ENCODE peak calls at places on chromosomes 12 and 14, in nine cellular contexts. O, X, K, E, Y, H, D, F and G are unnamed samples.

GRCh38 chr12:75981773-75982564 is 49.6 kb downstream of the PHLDA1 start:
- DNase-seq in Y (no peak), X (no peak), D (no peak), O (no peak), F (peak; percentile 26), H (no peak), E (no peak), K (no peak), G (no peak)

GRCh38 chr14:23572524-23572828 is 4.9 kb upstream of the AP1G2 start:
- DNase-seq in H (no peak), Y (no peak), K (no peak), X (no peak), E (no peak), F (no peak), D (no peak), O (no peak), G (no peak)

GRCh38 chr12:67676624-67677023 is 28.1 kb downstream of the DYRK2 start:
- DNase-seq in D (no peak), H (no peak), O (peak; percentile 51), F (no peak), X (no peak), K (no peak), E (no peak), Y (no peak), G (no peak)

GRCh38 chr12:103647267-103647666 is 60.2 kb downstream of the STAB2 start:
- DNase-seq in H (no peak), E (no peak), O (peak; percentile 78), Y (no peak), D (no peak), X (no peak), F (no peak), K (no peak), G (peak; percentile 8)

GRCh38 chr12:26062566-26062965 is 62.3 kb downstream of the BHLHE41 start:
- DNase-seq in F (no peak), H (no peak), X (no peak), K (no peak), O (peak; percentile 82), Y (no peak), D (no peak), E (no peak), G (peak; percentile 34)

GRCh38 chr12:2027379-2027778 is 23.1 kb upstream of the DCP1B start:
- DNase-seq in D (no peak), H (no peak), Y (no peak), F (no peak), E (no peak), K (no peak), O (no peak), X (no peak), G (no peak)

GRCh38 chr12:131827961-131828534 is at the start of gene MMP17:
- DNase-seq in K (peak; percentile 90), O (peak; percentile 79), H (peak; percentile 72), E (peak; percentile 46), Y (peak; percentile 82), X (no peak), F (no peak), D (no peak), G (peak; percentile 74)

GRCh38 chr14:94779713-94780112 is 9.8 kb upstream of the GSC start:
- DNase-seq in K (no peak), Y (no peak), H (no peak), D (no peak), X (no peak), E (no peak), O (no peak), F (no peak), G (no peak)

GRCh38 chr14:101365329-101366158 is 195.8 kb upstream of the DIO3 start:
- DNase-seq in H (peak; percentile 43), O (no peak), F (no peak), E (peak; percentile 36), Y (peak; percentile 67), X (no peak), K (peak; percentile 14), D (peak; percentile 64), G (no peak)

GRCh38 chr12:52528641-52529143 is 8.5 kb upstream of the KRT5 start:
- DNase-seq in H (no peak), O (no peak), D (no peak), Y (no peak), K (no peak), X (peak; percentile 63), F (peak; percentile 52), E (no peak), G (no peak)

DNA sequence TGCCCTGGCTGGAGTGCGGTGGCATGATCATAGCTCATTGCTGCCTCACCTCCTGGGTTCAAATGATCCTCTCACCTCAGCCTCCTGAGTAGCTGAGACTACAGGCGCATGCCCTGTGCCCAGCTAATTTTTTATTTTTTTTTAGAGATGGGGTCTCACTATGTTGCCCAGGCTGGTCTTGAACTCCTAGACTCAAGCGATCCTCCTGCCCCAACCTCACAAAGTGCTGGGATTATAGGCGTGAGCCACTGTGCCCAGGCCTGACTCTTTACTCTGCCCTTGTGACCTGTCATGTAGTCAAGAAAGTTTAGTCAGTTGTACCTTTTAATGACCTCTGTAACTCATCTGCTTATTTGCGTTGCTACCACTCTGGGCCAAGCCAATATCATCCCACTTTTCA is 55.7 kb downstream of the PROX2 start:
- DNase-seq in X (no peak), H (no peak), Y (no peak), E (no peak), O (no peak), F (no peak), K (no peak), D (no peak), G (no peak)
- H3K36me3 ChIP-seq in X (peaks cover 53% of the 10 kb centered on the region), H (peaks cover 97% of the 10 kb centered on the region), Y (peaks cover 6% of the 10 kb centered on the region), E (peaks cover 27% of the 10 kb centered on the region), O (peaks cover 72% of the 10 kb centered on the region), F (peaks cover 32% of the 10 kb centered on the region), K (peaks cover 81% of the 10 kb centered on the region), D (peaks cover 77% of the 10 kb centered on the region), G (peaks cover 33% of the 10 kb centered on the region)

GRCh38 chr12:69932154-69932553 is 107.1 kb downstream of the MYRFL start:
- DNase-seq in E (no peak), Y (no peak), X (no peak), H (no peak), F (no peak), O (no peak), D (no peak), K (no peak), G (no peak)
- H3K4me3 ChIP-seq in E (no peak overlapping the region), Y (no peak overlapping the region), X (no peak overlapping the region), H (no peak overlapping the region), F (no peak overlapping the region), O (no peak overlapping the region), D (no peak overlapping the region), K (no peak overlapping the region), G (no peak overlapping the region)

DNA sequence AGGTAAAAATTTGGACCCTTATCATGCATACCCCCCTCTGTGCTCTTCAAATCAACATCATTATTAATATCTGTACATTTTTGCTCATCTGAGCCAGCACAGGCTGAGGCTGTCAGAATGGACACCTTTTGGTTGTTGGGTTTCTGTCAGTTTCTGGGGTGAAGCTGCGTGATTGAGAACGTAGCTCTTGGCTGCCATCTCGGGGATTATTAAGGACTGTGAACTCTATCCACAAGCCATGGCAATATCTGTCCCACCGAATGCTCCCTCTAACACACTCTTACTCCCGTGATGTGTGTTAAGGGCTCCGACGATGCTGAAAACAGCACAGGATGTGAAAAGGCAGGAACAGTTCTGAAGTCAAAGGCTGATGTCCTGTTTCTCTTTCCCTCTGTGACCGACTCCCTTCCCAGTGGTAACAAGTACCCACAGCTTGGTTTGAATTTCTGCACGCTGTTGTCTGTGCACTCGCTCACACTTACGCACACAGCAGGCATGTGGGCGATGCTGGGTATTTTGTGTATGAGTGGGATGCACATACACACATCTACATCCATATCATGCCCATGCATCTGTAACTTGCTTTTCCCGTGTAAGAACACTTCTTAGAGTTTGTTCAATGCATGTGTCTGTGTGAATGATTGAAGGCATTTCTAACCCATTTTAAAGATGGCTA is 405.6 kb downstream of the TMEM121 start:
- DNase-seq in H (no peak), D (no peak), O (peak; percentile 11), E (no peak), K (peak; percentile 83), X (no peak), Y (peak; percentile 5), F (no peak), G (no peak)
- H3K9me3 ChIP-seq in H (peaks cover 37% of the 10 kb centered on the region), D (peaks cover 8% of the 10 kb centered on the region), O (peaks cover 4% of the 10 kb centered on the region), E (no peaks in the 10 kb centered on the region), K (no peaks in the 10 kb centered on the region), X (no peaks in the 10 kb centered on the region), Y (peaks cover 5% of the 10 kb centered on the region), F (no peaks in the 10 kb centered on the region), G (no peaks in the 10 kb centered on the region)

DNA sequence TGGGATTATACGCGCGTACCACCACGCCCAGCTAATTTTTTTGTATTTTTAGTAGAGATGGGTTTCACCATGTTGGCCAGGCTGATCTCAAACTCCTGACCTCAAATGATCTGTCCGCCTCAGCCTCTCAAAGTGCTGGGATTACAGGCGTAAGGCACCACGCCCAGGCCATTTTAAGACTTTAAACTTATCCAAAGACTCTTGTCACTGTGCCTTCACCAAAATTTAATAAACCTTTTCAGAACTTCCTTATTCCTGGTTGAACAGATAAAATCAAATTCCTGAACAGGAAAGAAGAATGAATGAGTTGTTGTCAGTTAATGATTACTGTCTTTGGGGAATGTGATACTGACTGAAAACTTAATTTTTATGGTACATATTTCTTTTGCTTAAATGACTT is 37.8 kb downstream of the GIT2 start:
- DNase-seq in D (no peak), F (no peak), E (no peak), K (no peak), Y (no peak), X (no peak), H (no peak), O (no peak), G (no peak)
- H3K36me3 ChIP-seq in D (peaks cover 95% of the 10 kb centered on the region), F (peaks cover 17% of the 10 kb centered on the region), E (peaks cover 11% of the 10 kb centered on the region), K (peaks cover 36% of the 10 kb centered on the region), Y (peaks cover 10% of the 10 kb centered on the region), X (peaks cover 37% of the 10 kb centered on the region), H (peaks cover 72% of the 10 kb centered on the region), O (peaks cover 10% of the 10 kb centered on the region), G (peaks cover 34% of the 10 kb centered on the region)